ENCODE peak calls at places on chromosomes 6 and 20, in eight cellular contexts. One of them, this sample, is unnamed.

GRCh38 chr6:15420959-15421438 is 175.1 kb downstream of the JARID2 start:
- DNase-seq in WERI-Rb-1: no peak
- DNase-seq in astrocyte of the spinal cord: no peak
- DNase-seq in neural crest cell: no peak
- DNase-seq in BE2C: no peak
- DNase-seq in epithelial cell of esophagus: no peak
- DNase-seq in GM10248: peak; percentile 69
- DNase-seq in heart left ventricle: no peak
- DNase-seq in this sample: no peak

GRCh38 chr20:44247676-44248419 is 740 bp downstream of the GDAP1L1 start:
- DNase-seq in epithelial cell of esophagus: peak; percentile 40
- DNase-seq in WERI-Rb-1: no peak
- DNase-seq in GM10248: peak; percentile 50
- DNase-seq in BE2C: peak; percentile 25
- DNase-seq in heart left ventricle: no peak
- DNase-seq in astrocyte of the spinal cord: peak; percentile 12
- DNase-seq in neural crest cell: peak; percentile 73
- DNase-seq in this sample: no peak

GRCh38 chr6:139640453-139640852 is 266.0 kb upstream of the CITED2 start:
- DNase-seq in WERI-Rb-1: no peak
- DNase-seq in epithelial cell of esophagus: no peak
- DNase-seq in astrocyte of the spinal cord: peak; percentile 49
- DNase-seq in neural crest cell: no peak
- DNase-seq in GM10248: peak; percentile 32
- DNase-seq in BE2C: no peak
- DNase-seq in heart left ventricle: no peak
- DNase-seq in this sample: no peak

GRCh38 chr6:93678841-93679454 is 259.6 kb upstream of the EPHA7 start:
- DNase-seq in BE2C: no peak
- DNase-seq in neural crest cell: no peak
- DNase-seq in heart left ventricle: no peak
- DNase-seq in epithelial cell of esophagus: no peak
- DNase-seq in astrocyte of the spinal cord: peak; percentile 35
- DNase-seq in WERI-Rb-1: no peak
- DNase-seq in GM10248: no peak
- DNase-seq in this sample: no peak

GRCh38 chr6:26415036-26415614 is 13.1 kb downstream of the BTN3A1 start:
- DNase-seq in astrocyte of the spinal cord: no peak
- DNase-seq in BE2C: no peak
- DNase-seq in WERI-Rb-1: no peak
- DNase-seq in heart left ventricle: no peak
- DNase-seq in neural crest cell: no peak
- DNase-seq in epithelial cell of esophagus: no peak
- DNase-seq in GM10248: no peak
- DNase-seq in this sample: no peak

GRCh38 chr6:87473419-87473903 is 687 bp downstream of the SLC35A1 start:
- DNase-seq in GM10248: no peak
- DNase-seq in BE2C: peak; percentile 61
- DNase-seq in astrocyte of the spinal cord: peak; percentile 29
- DNase-seq in WERI-Rb-1: no peak
- DNase-seq in neural crest cell: no peak
- DNase-seq in heart left ventricle: no peak
- DNase-seq in epithelial cell of esophagus: peak; percentile 71
- DNase-seq in this sample: no peak

GRCh38 chr20:44151621-44152416 is 35.2 kb downstream of the JPH2 start:
- DNase-seq in epithelial cell of esophagus: peak; percentile 86
- DNase-seq in WERI-Rb-1: no peak
- DNase-seq in astrocyte of the spinal cord: no peak
- DNase-seq in heart left ventricle: peak; percentile 55
- DNase-seq in BE2C: no peak
- DNase-seq in GM10248: no peak
- DNase-seq in neural crest cell: no peak
- DNase-seq in this sample: no peak

GRCh38 chr6:100171533-100172321 is 177.7 kb upstream of the MCHR2 start:
- DNase-seq in BE2C: no peak
- DNase-seq in epithelial cell of esophagus: peak; percentile 63
- DNase-seq in astrocyte of the spinal cord: peak; percentile 79
- DNase-seq in WERI-Rb-1: no peak
- DNase-seq in GM10248: no peak
- DNase-seq in neural crest cell: no peak
- DNase-seq in heart left ventricle: no peak
- DNase-seq in this sample: no peak

GRCh38 chr6:51515052-51515402 is 572.4 kb downstream of the PKHD1 start:
- DNase-seq in epithelial cell of esophagus: peak; percentile 66
- DNase-seq in heart left ventricle: no peak
- DNase-seq in GM10248: no peak
- DNase-seq in WERI-Rb-1: no peak
- DNase-seq in BE2C: no peak
- DNase-seq in neural crest cell: no peak
- DNase-seq in astrocyte of the spinal cord: no peak
- DNase-seq in this sample: no peak

GRCh38 chr6:148761532-148761951 is 14.7 kb downstream of the UST start:
- DNase-seq in astrocyte of the spinal cord: peak; percentile 64
- DNase-seq in WERI-Rb-1: no peak
- DNase-seq in BE2C: no peak
- DNase-seq in heart left ventricle: no peak
- DNase-seq in epithelial cell of esophagus: no peak
- DNase-seq in neural crest cell: no peak
- DNase-seq in GM10248: no peak
- DNase-seq in this sample: no peak

GRCh38 chr6:112984899-112985298 is 637.8 kb downstream of the RFPL4B start:
- DNase-seq in epithelial cell of esophagus: no peak
- DNase-seq in WERI-Rb-1: no peak
- DNase-seq in astrocyte of the spinal cord: no peak
- DNase-seq in neural crest cell: no peak
- DNase-seq in BE2C: no peak
- DNase-seq in GM10248: no peak
- DNase-seq in heart left ventricle: no peak
- DNase-seq in this sample: no peak

GRCh38 chr6:48695872-48696271 is 584.9 kb upstream of the PTCHD4 start:
- DNase-seq in heart left ventricle: no peak
- DNase-seq in WERI-Rb-1: no peak
- DNase-seq in BE2C: no peak
- DNase-seq in GM10248: no peak
- DNase-seq in epithelial cell of esophagus: no peak
- DNase-seq in astrocyte of the spinal cord: no peak
- DNase-seq in neural crest cell: no peak
- DNase-seq in this sample: no peak

GRCh38 chr6:152552616-152553209 is 84.4 kb downstream of the SYNE1 start:
- DNase-seq in heart left ventricle: peak; percentile 57
- DNase-seq in astrocyte of the spinal cord: peak; percentile 73
- DNase-seq in GM10248: peak; percentile 34
- DNase-seq in BE2C: peak; percentile 71
- DNase-seq in WERI-Rb-1: peak; percentile 75
- DNase-seq in neural crest cell: peak; percentile 55
- DNase-seq in epithelial cell of esophagus: peak; percentile 72
- DNase-seq in this sample: no peak

GRCh38 chr20:51301026-51301425 is 241.5 kb downstream of the NFATC2 start:
- DNase-seq in GM10248: no peak
- DNase-seq in epithelial cell of esophagus: no peak
- DNase-seq in heart left ventricle: no peak
- DNase-seq in astrocyte of the spinal cord: no peak
- DNase-seq in neural crest cell: no peak
- DNase-seq in BE2C: no peak
- DNase-seq in WERI-Rb-1: no peak
- DNase-seq in this sample: no peak

GRCh38 chr6:137497722-137498463 is 3.7 kb upstream of the OLIG3 start:
- DNase-seq in neural crest cell: peak; percentile 23
- DNase-seq in WERI-Rb-1: no peak
- DNase-seq in astrocyte of the spinal cord: no peak
- DNase-seq in heart left ventricle: no peak
- DNase-seq in GM10248: no peak
- DNase-seq in BE2C: no peak
- DNase-seq in epithelial cell of esophagus: no peak
- DNase-seq in this sample: no peak

GRCh38 chr6:50270427-50270826 is 220.7 kb upstream of the DEFB112 start:
- DNase-seq in WERI-Rb-1: no peak
- DNase-seq in BE2C: no peak
- DNase-seq in epithelial cell of esophagus: peak; percentile 10
- DNase-seq in astrocyte of the spinal cord: no peak
- DNase-seq in GM10248: no peak
- DNase-seq in heart left ventricle: no peak
- DNase-seq in neural crest cell: no peak
- DNase-seq in this sample: no peak

GRCh38 chr6:50259903-50260302 is 210.2 kb upstream of the DEFB112 start:
- DNase-seq in epithelial cell of esophagus: no peak
- DNase-seq in WERI-Rb-1: no peak
- DNase-seq in GM10248: no peak
- DNase-seq in neural crest cell: no peak
- DNase-seq in astrocyte of the spinal cord: no peak
- DNase-seq in heart left ventricle: no peak
- DNase-seq in BE2C: no peak
- DNase-seq in this sample: no peak

GRCh38 chr6:50264995-50265571 is 215.4 kb upstream of the DEFB112 start:
- DNase-seq in astrocyte of the spinal cord: no peak
- DNase-seq in BE2C: no peak
- DNase-seq in WERI-Rb-1: peak; percentile 31
- DNase-seq in heart left ventricle: no peak
- DNase-seq in neural crest cell: no peak
- DNase-seq in GM10248: no peak
- DNase-seq in epithelial cell of esophagus: peak; percentile 41
- DNase-seq in this sample: no peak
- TF ChIP-seq CTCF in astrocyte of the spinal cord: no peak
- TF ChIP-seq CTCF in BE2C: peak; percentile 47
- TF ChIP-seq CTCF in WERI-Rb-1: peak; percentile 79
- TF ChIP-seq CTCF in heart left ventricle: peak; percentile 8
- TF ChIP-seq CTCF in neural crest cell: peak; percentile 64
- TF ChIP-seq CTCF in GM10248: peak; percentile 15
- TF ChIP-seq CTCF in epithelial cell of esophagus: peak; percentile 54
- TF ChIP-seq CTCF in this sample: no peak

GRCh38 chr6:108945686-108946158 is 97.5 kb downstream of the ARMC2 start:
- DNase-seq in WERI-Rb-1: no peak
- DNase-seq in neural crest cell: no peak
- DNase-seq in astrocyte of the spinal cord: peak; percentile 86
- DNase-seq in BE2C: no peak
- DNase-seq in GM10248: no peak
- DNase-seq in epithelial cell of esophagus: no peak
- DNase-seq in heart left ventricle: peak; percentile 90
- DNase-seq in this sample: no peak

GRCh38 chr6:108946695-108947094 is 98.5 kb downstream of the ARMC2 start:
- DNase-seq in neural crest cell: no peak
- DNase-seq in heart left ventricle: no peak
- DNase-seq in BE2C: no peak
- DNase-seq in astrocyte of the spinal cord: peak; percentile 45
- DNase-seq in epithelial cell of esophagus: peak; percentile 33
- DNase-seq in GM10248: no peak
- DNase-seq in WERI-Rb-1: no peak
- DNase-seq in this sample: no peak

GRCh38 chr6:108944058-108944457 is 95.8 kb downstream of the ARMC2 start:
- DNase-seq in WERI-Rb-1: no peak
- DNase-seq in astrocyte of the spinal cord: peak; percentile 20
- DNase-seq in heart left ventricle: no peak
- DNase-seq in GM10248: no peak
- DNase-seq in epithelial cell of esophagus: no peak
- DNase-seq in BE2C: no peak
- DNase-seq in neural crest cell: no peak
- DNase-seq in this sample: no peak

GRCh38 chr6:108942556-108943492 is 94.6 kb downstream of the ARMC2 start:
- DNase-seq in GM10248: no peak
- DNase-seq in neural crest cell: no peak
- DNase-seq in heart left ventricle: no peak
- DNase-seq in epithelial cell of esophagus: no peak
- DNase-seq in astrocyte of the spinal cord: no peak
- DNase-seq in WERI-Rb-1: no peak
- DNase-seq in BE2C: peak; percentile 29
- DNase-seq in this sample: no peak

DNA sequence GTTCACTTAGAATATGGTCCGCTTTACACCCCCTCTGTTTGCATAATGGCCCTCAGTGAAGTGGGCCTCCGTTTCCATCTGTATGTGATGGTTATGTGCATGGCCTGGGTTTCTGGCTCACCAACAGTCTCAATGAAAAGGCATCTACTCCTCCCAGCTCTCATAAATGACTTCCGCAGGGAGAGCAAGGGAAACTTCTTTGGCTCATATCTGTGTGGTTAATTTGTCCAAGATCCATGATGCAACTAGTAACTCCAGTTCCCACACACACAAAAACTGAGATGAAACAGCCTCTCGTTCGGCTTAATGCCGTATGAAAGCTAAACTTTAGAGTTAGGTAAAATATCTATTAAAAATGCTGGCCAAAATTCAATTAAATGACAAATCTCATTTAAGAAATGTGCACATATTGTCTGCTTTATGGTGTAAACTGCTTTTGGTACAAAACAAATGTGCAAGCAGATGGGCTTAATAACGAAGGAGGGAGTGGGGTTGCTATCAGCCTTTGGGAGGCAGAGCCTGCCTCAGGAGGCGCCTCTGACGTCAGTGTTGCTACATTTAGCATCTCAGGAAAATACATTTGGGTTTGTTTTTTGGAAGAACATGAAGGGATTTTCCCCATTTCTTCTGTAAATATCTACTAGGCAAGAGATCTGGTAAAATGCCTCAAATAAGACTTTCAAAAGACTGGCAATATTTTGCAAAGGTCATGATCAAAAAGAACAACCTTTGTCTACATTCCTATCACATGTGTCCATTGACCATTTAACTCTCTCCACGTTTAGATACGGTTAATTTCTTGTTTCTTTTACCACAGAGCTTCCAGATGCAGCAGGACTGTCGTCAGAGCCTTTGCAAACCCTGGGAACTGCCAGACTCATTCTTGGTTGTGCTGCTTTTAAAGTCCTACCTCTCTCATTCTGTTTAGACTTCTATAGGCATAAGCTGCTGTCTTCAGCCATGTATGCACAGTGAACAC is 96.8 kb downstream of the ARMC2 start:
- DNase-seq in GM10248: no peak
- DNase-seq in neural crest cell: no peak
- DNase-seq in BE2C: no peak
- DNase-seq in epithelial cell of esophagus: peak; percentile 48
- DNase-seq in heart left ventricle: peak; percentile 84
- DNase-seq in astrocyte of the spinal cord: peak; percentile 92
- DNase-seq in WERI-Rb-1: no peak
- DNase-seq in this sample: no peak
- TF ChIP-seq CTCF in GM10248: no peak
- TF ChIP-seq CTCF in neural crest cell: no peak
- TF ChIP-seq CTCF in BE2C: no peak
- TF ChIP-seq CTCF in epithelial cell of esophagus: no peak
- TF ChIP-seq CTCF in heart left ventricle: no peak
- TF ChIP-seq CTCF in astrocyte of the spinal cord: no peak
- TF ChIP-seq CTCF in WERI-Rb-1: no peak
- TF ChIP-seq CTCF in this sample: no peak

DNA sequence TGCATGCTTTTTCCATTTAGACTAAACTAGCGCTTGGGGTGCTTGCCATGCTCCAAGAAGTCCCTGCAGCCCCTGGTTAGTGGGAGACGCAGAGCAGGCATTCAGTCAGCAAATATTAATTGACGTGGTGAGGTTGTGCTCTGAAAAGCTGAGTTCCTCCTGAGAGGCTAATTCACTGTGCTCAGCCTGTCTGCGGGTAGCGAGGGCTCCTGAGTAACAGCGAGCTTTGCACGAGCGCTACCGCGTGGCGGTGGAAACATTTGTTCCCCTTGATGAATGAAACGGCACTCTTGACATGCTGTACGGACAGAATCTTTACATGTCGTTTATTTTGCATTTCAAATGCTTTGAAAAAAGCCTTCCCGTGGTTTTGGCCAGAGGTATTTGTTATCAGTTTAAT is 170.6 kb upstream of the AGPAT4 start:
- DNase-seq in BE2C: no peak
- DNase-seq in epithelial cell of esophagus: peak; percentile 50
- DNase-seq in astrocyte of the spinal cord: peak; percentile 76
- DNase-seq in GM10248: no peak
- DNase-seq in heart left ventricle: no peak
- DNase-seq in WERI-Rb-1: no peak
- DNase-seq in neural crest cell: peak; percentile 21
- DNase-seq in this sample: no peak
- TF ChIP-seq CTCF in BE2C: no peak
- TF ChIP-seq CTCF in epithelial cell of esophagus: peak; percentile 37
- TF ChIP-seq CTCF in astrocyte of the spinal cord: peak; percentile 41
- TF ChIP-seq CTCF in GM10248: no peak
- TF ChIP-seq CTCF in heart left ventricle: peak; percentile 12
- TF ChIP-seq CTCF in WERI-Rb-1: no peak
- TF ChIP-seq CTCF in neural crest cell: peak; percentile 17
- TF ChIP-seq CTCF in this sample: no peak

GRCh38 chr20:25249198-25249931 is 1.5 kb downstream of the PYGB start:
- DNase-seq in astrocyte of the spinal cord: peak; percentile 29
- DNase-seq in WERI-Rb-1: peak; percentile 2
- DNase-seq in BE2C: no peak
- DNase-seq in epithelial cell of esophagus: peak; percentile 41
- DNase-seq in GM10248: no peak
- DNase-seq in heart left ventricle: peak; percentile 58
- DNase-seq in neural crest cell: no peak
- DNase-seq in this sample: no peak
- TF ChIP-seq CTCF in astrocyte of the spinal cord: no peak
- TF ChIP-seq CTCF in WERI-Rb-1: no peak
- TF ChIP-seq CTCF in BE2C: no peak
- TF ChIP-seq CTCF in epithelial cell of esophagus: no peak
- TF ChIP-seq CTCF in GM10248: no peak
- TF ChIP-seq CTCF in heart left ventricle: no peak
- TF ChIP-seq CTCF in neural crest cell: no peak
- TF ChIP-seq CTCF in this sample: no peak

This sample was measured in vagina.